ENCODE peak calls at places on chromosomes 3 and 15, in six cellular contexts. N, M, C, S, G and K are unnamed samples.
A peak's percentile ranks its signal among the peaks of the same experiment; 100 is the strongest.

GRCh38 chr3:20083953-20084352 is 43.7 kb downstream of the KAT2B start:
- DNase-seq in N (no peak), M (no peak), C (no peak), S (no peak), G (no peak), K (no peak)

GRCh38 chr15:80168421-80168820 is 15.6 kb downstream of the FAH start:
- DNase-seq in N (no peak), M (no peak), C (peak; percentile 46), S (no peak), G (no peak), K (no peak)

GRCh38 chr15:43204016-43204901 is 16.6 kb downstream of the EPB42 start:
- DNase-seq in N (peak; percentile 86), M (peak; percentile 60), C (peak; percentile 58), S (peak; percentile 56), G (no peak), K (peak; percentile 75)

GRCh38 chr15:60362318-60363023 is 35.3 kb downstream of the ANXA2 start:
- DNase-seq in N (no peak), M (no peak), C (peak; percentile 77), S (no peak), G (no peak), K (no peak)

GRCh38 chr3:153284282-153284938 is 122.4 kb downstream of the RAP2B start:
- DNase-seq in N (no peak), M (peak; percentile 24), C (peak; percentile 81), S (peak; percentile 56), G (peak; percentile 82), K (peak; percentile 42)

GRCh38 chr15:69893863-69894262 is 203.9 kb downstream of the TLE3 start:
- DNase-seq in N (no peak), M (no peak), C (peak; percentile 12), S (peak; percentile 25), G (peak; percentile 74), K (peak; percentile 67)

GRCh38 chr15:85600001-85600400 is 194.7 kb downstream of the KLHL25 start:
- DNase-seq in N (no peak), M (no peak), C (no peak), S (no peak), G (no peak), K (no peak)

GRCh38 chr15:51332211-51333147 is 5.9 kb downstream of the CYP19A1 start:
- DNase-seq in N (no peak), M (no peak), C (peak; percentile 50), S (no peak), G (no peak), K (no peak)

GRCh38 chr3:170154084-170154483 is 27.4 kb downstream of the PHC3 start:
- DNase-seq in N (no peak), M (no peak), C (no peak), S (no peak), G (no peak), K (no peak)

GRCh38 chr15:89359471-89360293 is 25.1 kb upstream of the POLG start:
- DNase-seq in N (peak; percentile 67), M (no peak), C (no peak), S (no peak), G (no peak), K (no peak)

GRCh38 chr3:168647582-168647981 is 551.9 kb upstream of the GOLIM4 start:
- DNase-seq in N (no peak), M (no peak), C (no peak), S (no peak), G (no peak), K (no peak)

GRCh38 chr15:81038975-81039607 is 38.4 kb downstream of the TLNRD1 start:
- DNase-seq in N (no peak), M (peak; percentile 76), C (peak; percentile 75), S (no peak), G (peak; percentile 59), K (no peak)

GRCh38 chr15:65738649-65739048 is 53.4 kb downstream of the DENND4A start:
- DNase-seq in N (no peak), M (no peak), C (no peak), S (no peak), G (no peak), K (no peak)

GRCh38 chr3:194396897-194397756 is 1.9 kb downstream of the GP5 start:
- DNase-seq in N (no peak), M (no peak), C (no peak), S (no peak), G (no peak), K (no peak)

GRCh38 chr3:173891272-173892100 is 493.9 kb downstream of the NLGN1 start:
- DNase-seq in N (no peak), M (no peak), C (no peak), S (no peak), G (no peak), K (no peak)

GRCh38 chr15:70532536-70533186 is 230.7 kb downstream of the UACA start:
- DNase-seq in N (no peak), M (no peak), C (no peak), S (no peak), G (no peak), K (no peak)

GRCh38 chr3:21835266-21835665 is 84.3 kb upstream of the ZNF385D start:
- DNase-seq in N (no peak), M (no peak), C (no peak), S (no peak), G (no peak), K (no peak)

GRCh38 chr3:36542186-36542585 is 161.9 kb downstream of the STAC start:
- DNase-seq in N (no peak), M (no peak), C (no peak), S (no peak), G (no peak), K (no peak)

GRCh38 chr3:180295811-180296210 is 259.1 kb upstream of the PEX5L start:
- DNase-seq in N (no peak), M (peak; percentile 78), C (peak; percentile 51), S (no peak), G (no peak), K (no peak)

GRCh38 chr15:70045045-70045444 is 52.7 kb downstream of the TLE3 start:
- DNase-seq in N (no peak), M (no peak), C (peak; percentile 5), S (no peak), G (no peak), K (no peak)

GRCh38 chr3:159749406-159749805 is 239.2 kb upstream of the IL12A start:
- DNase-seq in N (no peak), M (no peak), C (no peak), S (no peak), G (no peak), K (no peak)

GRCh38 chr3:190044142-190044541 is 76.6 kb downstream of the P3H2 start:
- DNase-seq in N (no peak), M (no peak), C (peak; percentile 24), S (no peak), G (no peak), K (no peak)

GRCh38 chr15:29822685-29823459 is 604 bp upstream of the TJP1 start:
- DNase-seq in N (peak; percentile 92), M (peak; percentile 82), C (peak; percentile 59), S (peak; percentile 80), G (peak; percentile 82), K (peak; percentile 70)

GRCh38 chr3:188125076-188125475 is 28.9 kb upstream of the LPP start:
- DNase-seq in N (no peak), M (no peak), C (no peak), S (no peak), G (no peak), K (no peak)

GRCh38 chr3:191783039-191783438 is 322.1 kb downstream of the PYDC2 start:
- DNase-seq in N (no peak), M (no peak), C (peak; percentile 8), S (no peak), G (no peak), K (no peak)

DNA sequence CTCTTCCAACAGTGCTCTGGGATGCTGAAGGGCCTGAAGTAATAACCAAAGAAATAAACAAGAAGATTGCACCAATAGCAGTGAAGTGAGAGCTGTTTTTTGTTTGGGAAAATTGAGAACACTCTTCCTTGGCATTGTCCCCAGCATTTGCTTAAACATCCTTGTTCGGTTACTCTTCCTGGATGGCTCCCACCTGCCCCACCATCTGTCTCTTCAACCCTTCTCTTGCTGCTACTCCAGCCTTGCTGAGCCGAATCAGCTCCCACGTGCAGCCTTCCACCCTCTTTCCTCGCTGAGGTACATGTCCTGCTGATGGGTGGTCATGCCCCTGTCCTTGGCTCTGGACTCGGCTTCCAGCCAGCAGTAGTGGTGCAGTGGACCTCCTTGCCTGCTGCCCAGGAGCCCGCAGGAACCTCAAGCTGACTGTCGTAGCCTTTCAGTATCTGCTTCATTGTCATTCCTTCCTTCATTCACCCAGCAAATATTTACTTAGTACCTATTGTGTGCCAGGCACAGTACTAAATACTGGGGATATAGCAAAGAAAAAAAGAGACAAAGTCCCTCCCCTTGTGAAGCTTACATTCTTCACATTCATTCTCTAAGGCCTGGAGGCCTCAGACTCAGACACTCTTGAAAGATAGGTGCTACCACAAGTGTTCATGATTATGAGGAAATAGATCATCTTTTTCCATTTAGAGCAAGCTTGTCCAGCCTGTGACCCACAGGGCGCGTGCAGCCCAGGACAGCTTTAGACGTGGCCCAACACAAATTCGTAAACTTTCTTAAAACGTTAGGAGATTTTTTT is 17.1 kb upstream of the VILL start:
- DNase-seq in N (no peak), M (no peak), C (no peak), S (no peak), G (no peak), K (no peak)
- H3K27ac ChIP-seq in N (no peak overlapping the region), M (no peak overlapping the region), C (no peak overlapping the region), S (peak overlapping the region; percentile 69), G (no peak overlapping the region), K (no peak overlapping the region)

DNA sequence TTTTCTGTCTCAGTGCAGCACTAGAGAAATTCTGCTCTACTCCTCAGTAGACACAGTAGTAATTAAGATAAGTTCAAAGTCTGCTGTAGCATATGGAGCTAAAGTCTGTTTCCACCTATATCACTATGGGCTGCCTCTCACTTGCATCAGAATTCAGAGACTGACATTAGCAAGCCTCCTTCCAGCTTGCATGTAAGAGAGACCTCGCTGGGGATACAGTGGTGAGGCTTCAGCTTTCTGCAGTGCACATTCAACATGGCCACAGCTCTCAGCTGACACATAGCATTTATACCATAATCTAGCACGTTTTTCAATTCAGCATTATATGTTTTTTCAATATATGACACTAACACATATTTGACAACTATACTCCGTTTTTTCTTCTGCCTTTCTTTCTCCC is 217.0 kb downstream of the PLOD2 start:
- DNase-seq in N (no peak), M (no peak), C (no peak), S (no peak), G (no peak), K (no peak)
- H3K4me1 ChIP-seq in N (no peaks in the 10 kb centered on the region), M (peaks cover 5% of the 10 kb centered on the region), C (peaks cover 6% of the 10 kb centered on the region), S (no peaks in the 10 kb centered on the region), G (no peaks in the 10 kb centered on the region), K (no peaks in the 10 kb centered on the region)

DNA sequence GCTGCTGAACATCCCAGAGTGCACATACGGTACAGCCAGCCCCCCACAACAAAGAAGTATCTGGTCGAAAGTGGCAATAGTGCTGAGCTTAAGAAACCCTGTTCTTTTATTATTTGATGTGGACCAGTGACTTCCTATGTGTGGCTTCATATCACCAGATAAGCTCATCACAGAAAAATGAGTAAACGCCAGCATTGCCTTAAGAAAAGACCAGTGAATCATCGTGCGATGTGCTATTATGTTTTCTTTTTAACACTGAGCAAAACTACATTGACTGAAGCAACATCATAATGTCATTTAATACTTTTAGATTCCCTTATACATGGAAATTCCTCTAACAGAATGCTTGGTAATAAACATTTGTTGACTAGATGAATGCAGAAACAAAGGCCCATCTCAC is 45.2 kb upstream of the ARRDC4 start:
- DNase-seq in N (no peak), M (no peak), C (no peak), S (no peak), G (no peak), K (no peak)
- H3K27ac ChIP-seq in N (no peak overlapping the region), M (no peak overlapping the region), C (no peak overlapping the region), S (no peak overlapping the region), G (no peak overlapping the region), K (no peak overlapping the region)

DNA sequence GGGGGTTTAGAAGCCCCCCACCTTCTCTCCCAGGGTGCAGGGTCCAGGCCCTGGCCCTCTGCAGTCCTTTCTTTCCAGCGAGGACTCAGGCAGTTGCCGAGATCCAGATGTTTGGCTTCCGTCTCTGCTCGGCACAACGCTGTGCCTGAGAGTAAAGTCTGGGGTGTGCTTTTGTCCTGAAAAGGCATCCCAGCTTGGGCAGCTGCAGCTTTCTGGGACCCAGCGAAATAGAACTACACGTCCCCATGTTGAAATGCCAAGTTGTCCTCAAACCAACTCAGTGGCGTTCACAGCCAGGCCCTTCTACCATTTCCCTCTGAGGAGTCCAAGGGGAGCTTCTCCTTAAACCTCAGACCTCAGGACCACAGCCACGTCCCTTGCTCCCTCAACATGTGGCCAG is 23.1 kb downstream of the FGD5 start:
- DNase-seq in N (peak; percentile 60), M (no peak), C (no peak), S (no peak), G (no peak), K (no peak)
- H3K4me1 ChIP-seq in N (no peaks in the 10 kb centered on the region), M (no peaks in the 10 kb centered on the region), C (no peaks in the 10 kb centered on the region), S (peaks cover 20% of the 10 kb centered on the region), G (no peaks in the 10 kb centered on the region), K (peaks cover 7% of the 10 kb centered on the region)